ENCODE peak calls at places on chromosome 4, in nine cellular contexts. M is central memory CD4-positive, alpha-beta T cell; C is fibroblast of pulmonary artery; Z is esophagus squamous epithelium; O is hippocampal formation; I is NCI-H1417; B is anterior cingulate cortex; T is lower lobe of right lung; Q is GOT3. V is an unnamed sample.

GRCh38 chr4:52912608-52913007 is 50.5 kb downstream of the RASL11B start:
- DNase-seq in M (no peak), C (peak), Z (no peak), O (no peak), I (no peak), B (no peak), T (no peak), Q (no peak), V (no peak)

GRCh38 chr4:116870667-116871066 is 214.7 kb downstream of the TRAM1L1 start:
- DNase-seq in M (no peak), C (no peak), Z (no peak), O (no peak), I (no peak), B (no peak), T (no peak), Q (no peak), V (no peak)

GRCh38 chr4:73895201-73896177 is 26.3 kb downstream of the CXCL1 start:
- DNase-seq in M (no peak), C (peak), Z (no peak), O (no peak), I (no peak), B (no peak), T (no peak), Q (no peak), V (no peak)

GRCh38 chr4:8644461-8644891 is 51.9 kb downstream of the CPZ start:
- DNase-seq in M (no peak), C (no peak), Z (no peak), O (no peak), I (no peak), B (no peak), T (peak), Q (no peak), V (no peak)

GRCh38 chr4:142838781-142839180 is 7.3 kb downstream of the INPP4B start:
- DNase-seq in M (no peak), C (no peak), Z (no peak), O (no peak), I (no peak), B (no peak), T (no peak), Q (no peak), V (no peak)

GRCh38 chr4:3407171-3407771 is 34.5 kb upstream of the HGFAC start:
- DNase-seq in M (no peak), C (no peak), Z (no peak), O (no peak), I (no peak), B (no peak), T (no peak), Q (no peak), V (no peak)

GRCh38 chr4:106329027-106329618 is 12.8 kb downstream of the AIMP1 start:
- DNase-seq in M (peak), C (peak), Z (no peak), O (peak), I (no peak), B (no peak), T (no peak), Q (no peak), V (no peak)

GRCh38 chr4:182764137-182764536 is 153.0 kb downstream of the DCTD start:
- DNase-seq in M (no peak), C (peak), Z (no peak), O (no peak), I (no peak), B (no peak), T (no peak), Q (no peak), V (no peak)

GRCh38 chr4:178240891-178241290 is 798.7 kb upstream of the AGA start:
- DNase-seq in M (no peak), C (no peak), Z (no peak), O (no peak), I (no peak), B (no peak), T (no peak), Q (no peak), V (no peak)

GRCh38 chr4:155569960-155570515 is 96.6 kb upstream of the GUCY1A1 start:
- DNase-seq in M (no peak), C (peak), Z (no peak), O (no peak), I (no peak), B (no peak), T (no peak), Q (no peak), V (no peak)

GRCh38 chr4:169080970-169081369 is 70.9 kb upstream of the CBR4 start:
- DNase-seq in M (no peak), C (peak), Z (no peak), O (no peak), I (no peak), B (no peak), T (no peak), Q (no peak), V (no peak)

GRCh38 chr4:129037093-129037492 is 56.2 kb downstream of the SCLT1 start:
- DNase-seq in M (no peak), C (no peak), Z (no peak), O (no peak), I (no peak), B (no peak), T (no peak), Q (no peak), V (no peak)

GRCh38 chr4:47562297-47562696 is 77.2 kb downstream of the ATP10D start:
- DNase-seq in M (peak), C (no peak), Z (no peak), O (no peak), I (no peak), B (no peak), T (no peak), Q (no peak), V (no peak)

GRCh38 chr4:140567722-140568121 is 1.0 kb downstream of the UCP1 start:
- DNase-seq in M (no peak), C (peak), Z (no peak), O (no peak), I (no peak), B (no peak), T (no peak), Q (no peak), V (no peak)

GRCh38 chr4:14985161-14985560 is 17.1 kb upstream of the CPEB2 start:
- DNase-seq in M (no peak), C (no peak), Z (no peak), O (no peak), I (no peak), B (no peak), T (no peak), Q (no peak), V (no peak)

GRCh38 chr4:5504486-5504885 is 203.9 kb downstream of the EVC2 start:
- DNase-seq in M (no peak), C (no peak), Z (no peak), O (no peak), I (no peak), B (no peak), T (no peak), Q (no peak), V (no peak)

GRCh38 chr4:40363382-40363920 is 28.3 kb downstream of the CHRNA9 start:
- DNase-seq in M (no peak), C (no peak), Z (no peak), O (no peak), I (no peak), B (no peak), T (no peak), Q (no peak), V (no peak)

GRCh38 chr4:74314944-74315343 is 6.7 kb downstream of the EPGN start:
- DNase-seq in M (no peak), C (no peak), Z (no peak), O (no peak), I (no peak), B (no peak), T (no peak), Q (no peak), V (no peak)

GRCh38 chr4:39464886-39465501 is 6.1 kb downstream of the LIAS start:
- DNase-seq in M (no peak), C (peak), Z (no peak), O (no peak), I (no peak), B (no peak), T (no peak), Q (no peak), V (no peak)